ENCODE peak calls at places on chromosomes 11 and 22, in four cellular contexts. R is CD4-positive, alpha-beta memory T cell; T is mesendoderm; A is PC-3. V is an unnamed sample.

GRCh38 chr11:407651-408080 is 7.1 kb downstream of the SIGIRR start:
- DNase-seq in A (no peak), T (no peak), R (no peak), V (no peak)

GRCh38 chr11:3853935-3854659 is 1.4 kb upstream of the STIM1 start:
- DNase-seq in A (no peak), R (peak; percentile 84), T (no peak), V (peak; percentile 90)

GRCh38 chr11:20474176-20474950 is 86.8 kb downstream of the PRMT3 start:
- DNase-seq in R (no peak), T (peak; percentile 51), A (no peak), V (no peak)

GRCh38 chr11:110759972-110760381 is 47.7 kb upstream of the ARHGAP20 start:
- DNase-seq in R (no peak), T (peak; percentile 21), A (no peak), V (no peak)

GRCh38 chr11:80929406-80929805 is 1488.6 kb upstream of the TENM4 start:
- DNase-seq in R (no peak), A (no peak), T (no peak), V (no peak)

GRCh38 chr11:57787920-57788716 is 26.5 kb downstream of the CTNND1 start:
- DNase-seq in R (no peak), T (peak; percentile 68), A (no peak), V (no peak)

GRCh38 chr11:69721745-69722144 is 17.9 kb upstream of the FGF19 start:
- DNase-seq in T (no peak), R (no peak), A (peak; percentile 74), V (no peak)

GRCh38 chr11:104623518-104623917 is 274.7 kb downstream of the CASP12 start:
- DNase-seq in R (no peak), A (peak; percentile 89), T (peak; percentile 30), V (no peak)

GRCh38 chr11:63870351-63871197 is 31.7 kb downstream of the MARK2 start:
- DNase-seq in R (no peak), A (no peak), T (no peak), V (no peak)

GRCh38 chr11:46617451-46618314 is at the start of gene ATG13:
- DNase-seq in T (peak; percentile 86), R (peak; percentile 84), A (peak; percentile 57), V (peak; percentile 57)

GRCh38 chr11:123470862-123471261 is 40.8 kb downstream of the GRAMD1B start:
- DNase-seq in R (no peak), T (no peak), A (no peak), V (no peak)

GRCh38 chr22:30511109-30511508 is 5.6 kb upstream of the SEC14L4 start:
- DNase-seq in T (no peak), R (no peak), A (no peak), V (no peak)

GRCh38 chr11:63871962-63872832 is 33.3 kb downstream of the MARK2 start:
- DNase-seq in T (peak; percentile 94), R (no peak), A (peak; percentile 99), V (peak; percentile 68)

GRCh38 chr22:23128269-23129108 is 13.3 kb downstream of the RSPH14 start:
- DNase-seq in R (peak; percentile 70), T (peak; percentile 82), A (peak; percentile 73), V (peak; percentile 63)

GRCh38 chr11:118206612-118207031 is 18.2 kb downstream of the JAML start:
- DNase-seq in R (no peak), T (no peak), A (no peak), V (no peak)

GRCh38 chr11:32224580-32224979 is 133.7 kb downstream of the RCN1 start:
- DNase-seq in T (no peak), A (no peak), R (no peak), V (no peak)

GRCh38 chr11:32323814-32324130 is 111.6 kb downstream of the WT1 start:
- DNase-seq in T (no peak), R (no peak), A (no peak), V (no peak)

GRCh38 chr11:74647404-74647803 is 55.0 kb downstream of the POLD3 start:
- DNase-seq in R (no peak), A (no peak), T (no peak), V (no peak)

GRCh38 chr11:105032495-105032894 is 2.4 kb downstream of the CASP1 start:
- DNase-seq in T (no peak), A (no peak), R (no peak), V (no peak)

GRCh38 chr11:63917685-63918523 is 940 bp upstream of the RCOR2 start:
- DNase-seq in R (peak; percentile 35), A (peak; percentile 21), T (peak; percentile 97), V (peak; percentile 70)

GRCh38 chr11:7548659-7549283 is 35.0 kb downstream of the PPFIBP2 start:
- DNase-seq in A (peak; percentile 52), R (peak; percentile 28), T (peak; percentile 88), V (peak; percentile 12)

GRCh38 chr11:100808904-100809491 is 121.9 kb downstream of the ARHGAP42 start:
- DNase-seq in R (no peak), A (peak; percentile 82), T (peak; percentile 97), V (no peak)

GRCh38 chr11:43943357-43943930 is 1.0 kb downstream of the C11orf96 start:
- DNase-seq in A (peak; percentile 7), R (no peak), T (no peak), V (no peak)

GRCh38 chr11:102111787-102112653 is 1.8 kb downstream of the YAP1 start:
- DNase-seq in A (peak; percentile 98), R (peak; percentile 35), T (no peak), V (peak; percentile 63)

GRCh38 chr11:92845390-92846185 is 123.9 kb upstream of the MTNR1B start:
- DNase-seq in T (peak; percentile 54), A (no peak), R (no peak), V (no peak)

GRCh38 chr11:28834877-28835276 is 726.7 kb downstream of the METTL15 start:
- DNase-seq in R (no peak), A (peak; percentile 84), T (peak; percentile 13), V (no peak)

GRCh38 chr11:931385-931784 is 5.7 kb downstream of the AP2A2 start:
- DNase-seq in T (no peak), R (no peak), A (no peak), V (no peak)

GRCh38 chr11:70067591-70068341 is 10.4 kb upstream of the ANO1 start:
- DNase-seq in R (no peak), A (peak; percentile 90), T (peak; percentile 85), V (no peak)

GRCh38 chr11:96254087-96254486 is 88.9 kb downstream of the MAML2 start:
- DNase-seq in T (peak; percentile 68), R (peak; percentile 47), A (no peak), V (peak; percentile 50)
- H3K4me3 ChIP-seq in T (no peak overlapping the region), R (no peak overlapping the region), A (no peak overlapping the region), V (no peak overlapping the region)

GRCh38 chr11:85718991-85719807 is 33.2 kb upstream of the CCDC89 start:
- DNase-seq in R (no peak), T (peak; percentile 97), A (peak; percentile 99), V (no peak)

GRCh38 chr11:85717360-85717927 is 31.4 kb upstream of the CCDC89 start:
- DNase-seq in A (no peak), R (no peak), T (no peak), V (no peak)

GRCh38 chr11:85721191-85721590 is 35.2 kb upstream of the CCDC89 start:
- DNase-seq in A (no peak), T (no peak), R (no peak), V (no peak)

GRCh38 chr11:85723088-85723487 is 37.1 kb upstream of the CCDC89 start:
- DNase-seq in A (peak; percentile 87), R (no peak), T (no peak), V (no peak)

DNA sequence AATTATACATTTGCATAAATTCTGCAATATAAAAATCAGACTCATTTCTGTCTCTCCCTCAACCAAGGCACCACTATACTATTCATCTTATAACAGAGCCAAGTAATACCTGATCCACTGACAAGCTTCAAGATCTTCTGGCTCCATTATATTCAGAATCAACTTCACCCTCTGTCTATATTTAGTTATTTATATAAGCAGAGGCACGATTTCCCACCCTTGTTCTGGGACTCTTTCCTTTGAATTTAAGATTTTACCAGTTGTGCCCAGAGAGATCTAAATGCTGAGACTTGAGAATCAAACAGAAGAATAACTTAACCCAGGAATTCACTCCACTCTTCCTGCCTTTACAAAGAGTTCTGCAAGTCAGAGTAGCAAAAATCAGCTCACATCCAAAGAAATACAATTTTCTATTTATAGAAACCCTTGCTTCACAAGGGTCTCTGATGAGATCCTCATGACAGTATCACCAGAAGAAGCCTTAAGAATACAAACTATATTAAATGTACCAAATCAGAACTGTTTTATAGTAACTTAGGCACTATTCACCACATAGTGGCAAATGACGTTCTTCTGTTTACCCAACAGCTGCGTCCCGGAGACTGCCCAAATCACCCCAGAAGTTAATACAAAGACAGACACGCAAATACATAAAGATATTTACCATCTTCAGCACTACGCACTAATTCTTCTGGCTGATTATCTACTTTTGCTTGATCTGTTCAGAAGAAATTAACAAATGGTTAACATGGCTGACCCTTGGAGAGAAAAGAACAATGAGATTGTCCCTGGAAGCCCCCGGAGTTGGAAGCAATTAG is 32.3 kb upstream of the CCDC89 start:
- DNase-seq in R (no peak), T (no peak), A (no peak), V (no peak)
- H3K4me3 ChIP-seq in R (no peak overlapping the region), T (no peak overlapping the region), A (no peak overlapping the region), V (no peak overlapping the region)

GRCh38 chr22:18100781-18101180 is 9.8 kb upstream of the TUBA8 start:
- DNase-seq in T (no peak), R (no peak), A (no peak), V (no peak)
- H3K4me3 ChIP-seq in T (no peak overlapping the region), R (no peak overlapping the region), A (no peak overlapping the region), V (no peak overlapping the region)

GRCh38 chr11:116786360-116786759 is 1.5 kb downstream of the ZPR1 start:
- DNase-seq in T (no peak), A (no peak), R (no peak), V (no peak)
- H3K4me3 ChIP-seq in T (no peak overlapping the region), A (peak overlapping the region; percentile 83), R (no peak overlapping the region), V (no peak overlapping the region)

DNA sequence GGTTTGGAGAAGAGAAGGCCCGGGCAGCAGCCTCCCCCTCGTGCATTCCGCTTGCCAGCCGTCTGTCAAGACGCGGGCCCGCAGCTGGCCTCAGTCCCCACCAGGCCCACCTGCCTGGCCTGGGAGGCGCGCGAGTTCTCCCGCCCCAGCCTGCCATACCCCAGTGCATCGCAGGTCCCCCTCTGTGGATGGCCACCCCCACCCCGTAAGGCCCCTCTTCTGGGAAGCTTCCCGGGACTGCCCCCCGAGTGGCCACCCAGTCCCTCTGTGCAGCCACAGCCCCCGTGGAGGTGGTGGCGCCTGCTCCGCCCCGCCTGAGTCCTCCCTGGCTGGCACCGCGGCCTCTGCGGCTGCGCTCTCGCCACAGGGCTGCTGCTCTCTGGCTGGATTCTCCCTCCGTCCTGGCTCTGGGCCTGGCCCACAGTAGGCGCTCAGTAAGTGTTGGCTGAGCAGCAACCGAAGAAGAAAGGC is 74.0 kb upstream of the TCF20 start:
- DNase-seq in T (peak; percentile 78), A (no peak), R (no peak), V (no peak)
- H3K4me3 ChIP-seq in T (no peak overlapping the region), A (peak overlapping the region; percentile 38), R (no peak overlapping the region), V (no peak overlapping the region)

GRCh38 chr11:10828407-10828806 is 19.7 kb upstream of the EIF4G2 start:
- DNase-seq in R (no peak), A (no peak), T (no peak), V (no peak)

GRCh38 chr11:10829139-10829538 is 20.4 kb upstream of the EIF4G2 start:
- DNase-seq in T (no peak), R (no peak), A (no peak), V (no peak)

GRCh38 chr11:10823152-10823579 is 14.4 kb upstream of the EIF4G2 start:
- DNase-seq in R (no peak), A (no peak), T (no peak), V (no peak)

DNA sequence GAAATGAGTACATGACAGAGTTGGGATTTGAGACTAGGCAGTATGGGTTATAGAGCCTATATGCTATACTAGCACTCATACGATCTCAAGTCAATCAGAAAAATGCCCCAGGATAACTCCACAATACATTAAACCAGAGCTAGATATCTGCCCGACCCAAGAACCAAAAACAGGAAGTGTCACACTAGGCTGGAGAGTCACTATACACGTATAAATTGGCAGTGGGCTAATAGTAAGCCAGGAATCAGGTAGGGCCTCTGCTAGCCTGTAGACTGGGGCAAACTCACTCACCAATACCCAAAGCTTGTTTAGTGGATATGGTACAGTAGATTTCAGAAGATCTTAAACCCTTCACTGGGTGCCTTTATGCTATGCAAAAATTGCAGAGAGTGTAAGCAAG is 16.2 kb upstream of the EIF4G2 start:
- DNase-seq in T (no peak), A (no peak), R (no peak), V (no peak)
- H3K4me3 ChIP-seq in T (no peak overlapping the region), A (no peak overlapping the region), R (no peak overlapping the region), V (no peak overlapping the region)